ENCODE peak calls at places on chromosomes 5 and 9, in four cellular contexts. One of them, this sample, is unnamed.

GRCh38 chr9:22416692-22417060 is 29.9 kb upstream of the DMRTA1 start:
- DNase-seq in AG20443: no peak
- DNase-seq in stimulated activated CD4-positive, alpha-beta T cell treated with anti-CD3 and anti-CD28 coated beads, Interleukin-2, amount 100 ng/mL, for 48 hours: no peak
- DNase-seq in NCI-H2029: no peak
- DNase-seq in this sample: no peak

GRCh38 chr5:170475269-170476000 is 28.4 kb upstream of the KCNIP1 start:
- DNase-seq in stimulated activated CD4-positive, alpha-beta T cell treated with anti-CD3 and anti-CD28 coated beads, Interleukin-2, amount 100 ng/mL, for 48 hours: no peak
- DNase-seq in AG20443: no peak
- DNase-seq in NCI-H2029: no peak
- DNase-seq in this sample: no peak

GRCh38 chr5:151183451-151184245 is 26.1 kb upstream of the ANXA6 start:
- DNase-seq in stimulated activated CD4-positive, alpha-beta T cell treated with anti-CD3 and anti-CD28 coated beads, Interleukin-2, amount 100 ng/mL, for 48 hours: no peak
- DNase-seq in NCI-H2029: no peak
- DNase-seq in AG20443: no peak
- DNase-seq in this sample: no peak

GRCh38 chr5:116361979-116362577 is 212.5 kb downstream of the SEMA6A start:
- DNase-seq in NCI-H2029: no peak
- DNase-seq in AG20443: no peak
- DNase-seq in stimulated activated CD4-positive, alpha-beta T cell treated with anti-CD3 and anti-CD28 coated beads, Interleukin-2, amount 100 ng/mL, for 48 hours: no peak
- DNase-seq in this sample: no peak

GRCh38 chr9:127955294-127956015 is 17.8 kb upstream of the DPM2 start:
- DNase-seq in NCI-H2029: peak; percentile 99
- DNase-seq in AG20443: peak; percentile 56
- DNase-seq in stimulated activated CD4-positive, alpha-beta T cell treated with anti-CD3 and anti-CD28 coated beads, Interleukin-2, amount 100 ng/mL, for 48 hours: peak; percentile 72
- DNase-seq in this sample: peak; percentile 84

GRCh38 chr5:152329896-152330295 is 75.2 kb downstream of the NMUR2 start:
- DNase-seq in AG20443: no peak
- DNase-seq in stimulated activated CD4-positive, alpha-beta T cell treated with anti-CD3 and anti-CD28 coated beads, Interleukin-2, amount 100 ng/mL, for 48 hours: no peak
- DNase-seq in NCI-H2029: no peak
- DNase-seq in this sample: no peak

GRCh38 chr5:180041501-180042274 is 29.9 kb downstream of the RNF130 start:
- DNase-seq in stimulated activated CD4-positive, alpha-beta T cell treated with anti-CD3 and anti-CD28 coated beads, Interleukin-2, amount 100 ng/mL, for 48 hours: no peak
- DNase-seq in AG20443: no peak
- DNase-seq in NCI-H2029: no peak
- DNase-seq in this sample: no peak

GRCh38 chr9:113215142-113215541 is 5.9 kb downstream of the FKBP15 start:
- DNase-seq in NCI-H2029: peak; percentile 10
- DNase-seq in AG20443: no peak
- DNase-seq in stimulated activated CD4-positive, alpha-beta T cell treated with anti-CD3 and anti-CD28 coated beads, Interleukin-2, amount 100 ng/mL, for 48 hours: no peak
- DNase-seq in this sample: no peak

GRCh38 chr9:121286688-121286972 is 18.7 kb downstream of the GSN start:
- DNase-seq in stimulated activated CD4-positive, alpha-beta T cell treated with anti-CD3 and anti-CD28 coated beads, Interleukin-2, amount 100 ng/mL, for 48 hours: no peak
- DNase-seq in NCI-H2029: no peak
- DNase-seq in AG20443: no peak
- DNase-seq in this sample: no peak